ENCODE peak calls at places on chromosomes 7 and 10, in four cellular contexts. H is IMR-90, J is H9, T is H1. B is an unnamed sample.

GRCh38 chr10:6431186-6431585 is 148.9 kb downstream of the PRKCQ start:
- DNase-seq in H (no peak), J (no peak), T (no peak), B (no peak)

GRCh38 chr10:75660833-75661232 is 229.4 kb downstream of the LRMDA start:
- DNase-seq in J (no peak), H (no peak), T (no peak), B (no peak)

GRCh38 chr10:91616124-91616523 is 16.7 kb downstream of the PPP1R3C start:
- DNase-seq in J (no peak), T (no peak), H (no peak), B (no peak)

GRCh38 chr10:87596351-87596750 is 63.3 kb upstream of the PAPSS2 start:
- DNase-seq in T (no peak), J (no peak), H (no peak), B (no peak)

GRCh38 chr10:24642921-24643678 is 80.6 kb downstream of the ARHGAP21 start:
- DNase-seq in J (no peak), T (no peak), H (peak; percentile 88), B (peak; percentile 53)

GRCh38 chr7:134376693-134377092 is 60.0 kb upstream of the SLC35B4 start:
- DNase-seq in H (no peak), T (no peak), J (no peak), B (no peak)

GRCh38 chr7:104955276-104955675 is 58.7 kb upstream of the KMT2E start:
- DNase-seq in T (no peak), H (no peak), J (no peak), B (no peak)

GRCh38 chr10:124686707-124687376 is 57.3 kb downstream of the FAM53B start:
- DNase-seq in H (no peak), T (no peak), J (no peak), B (no peak)

GRCh38 chr7:22980422-22980821 is 33.5 kb downstream of the HYCC1 start:
- DNase-seq in H (peak; percentile 84), J (no peak), T (no peak), B (no peak)

GRCh38 chr7:150755473-150756099 is 18.4 kb downstream of the GIMAP5 start:
- DNase-seq in T (no peak), H (no peak), J (no peak), B (no peak)

GRCh38 chr7:146591976-146592375 is 475.4 kb downstream of the CNTNAP2 start:
- DNase-seq in T (no peak), J (no peak), H (no peak), B (no peak)

GRCh38 chr10:80552151-80552646 is 14.5 kb downstream of the SH2D4B start:
- DNase-seq in J (no peak), T (peak; percentile 50), H (no peak), B (peak; percentile 40)

GRCh38 chr10:63042256-63042655 is 90.9 kb upstream of the NRBF2 start:
- DNase-seq in J (no peak), H (no peak), T (no peak), B (peak; percentile 19)

GRCh38 chr10:118585794-118586193 is 9.7 kb downstream of the PRLHR start:
- DNase-seq in J (no peak), H (no peak), T (no peak), B (no peak)

GRCh38 chr7:28615091-28615490 is 202.8 kb downstream of the CREB5 start:
- DNase-seq in H (no peak), J (peak; percentile 60), T (no peak), B (peak; percentile 77)

GRCh38 chr10:60335708-60336107 is 54.0 kb downstream of the ANK3 start:
- DNase-seq in H (no peak), J (no peak), T (no peak), B (peak; percentile 31)

GRCh38 chr10:91875779-91876178 is 33.5 kb downstream of the FGFBP3 start:
- DNase-seq in H (no peak), T (no peak), J (no peak), B (no peak)

GRCh38 chr7:105766421-105767191 is 109.8 kb downstream of the ATXN7L1 start:
- DNase-seq in J (no peak), H (peak; percentile 66), T (no peak), B (no peak)

GRCh38 chr7:43431020-43431595 is 151.8 kb upstream of the STK17A start:
- DNase-seq in H (peak; percentile 8), T (no peak), J (no peak), B (peak; percentile 88)

GRCh38 chr10:95445223-95445836 is 115.8 kb downstream of the SORBS1 start:
- DNase-seq in H (peak; percentile 53), T (no peak), J (no peak), B (no peak)

GRCh38 chr7:149635561-149636329 is 137.6 kb downstream of the ZNF467 start:
- DNase-seq in H (no peak), T (peak; percentile 86), J (peak; percentile 92), B (peak; percentile 94)

GRCh38 chr7:23058412-23059096 is 44.6 kb upstream of the HYCC1 start:
- DNase-seq in H (no peak), J (no peak), T (no peak), B (no peak)

GRCh38 chr10:7484456-7485266 is 73.8 kb upstream of the SFMBT2 start:
- DNase-seq in T (no peak), J (no peak), H (no peak), B (peak; percentile 62)

GRCh38 chr10:115975031-115975430 is 298.0 kb downstream of the GFRA1 start:
- DNase-seq in H (no peak), J (no peak), T (no peak), B (no peak)

GRCh38 chr10:70302292-70302691 is 18.5 kb upstream of the NPFFR1 start:
- DNase-seq in H (peak; percentile 58), T (no peak), J (no peak), B (no peak)

GRCh38 chr7:110090113-110090820 is 1000.7 kb upstream of the LRRN3 start:
- DNase-seq in T (no peak), H (peak; percentile 37), J (no peak), B (peak; percentile 42)

GRCh38 chr7:77413128-77413527 is 3.0 kb downstream of the GSAP start:
- DNase-seq in T (no peak), J (no peak), H (no peak), B (no peak)
- H2BK120ac ChIP-seq in T (peak overlapping the region; percentile 77), J (no peak overlapping the region), H (peak overlapping the region; percentile 32), B (no peak overlapping the region)

GRCh38 chr7:73652541-73652949 is 15.1 kb upstream of the VPS37D start:
- DNase-seq in H (no peak), T (no peak), J (no peak), B (no peak)

GRCh38 chr7:73647725-73648592 is 19.7 kb upstream of the VPS37D start:
- DNase-seq in J (no peak), H (no peak), T (peak; percentile 76), B (no peak)

GRCh38 chr7:73646785-73647724 is 20.6 kb upstream of the VPS37D start:
- DNase-seq in H (no peak), T (no peak), J (no peak), B (no peak)

GRCh38 chr7:73648593-73649332 is 18.9 kb upstream of the VPS37D start:
- DNase-seq in T (no peak), J (no peak), H (no peak), B (no peak)

DNA sequence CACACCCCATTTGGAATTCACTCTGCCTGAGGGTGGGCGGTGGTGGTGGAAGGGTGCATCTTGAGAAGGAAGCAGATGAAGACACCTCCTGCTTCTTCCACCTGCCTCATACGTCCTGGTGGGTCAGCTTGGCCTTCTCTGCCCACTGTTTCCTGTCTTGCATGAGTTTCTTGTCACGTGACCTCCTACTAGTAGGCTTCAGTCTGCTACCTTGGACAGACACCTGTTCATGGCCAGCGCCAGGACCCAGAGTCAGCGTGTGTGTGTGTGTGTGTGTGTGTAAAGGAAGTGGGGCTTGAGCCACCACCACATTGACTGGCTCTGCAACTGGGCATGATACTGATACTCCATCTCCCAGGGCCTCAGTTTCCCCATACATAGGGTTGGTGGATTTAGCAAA is 17.1 kb upstream of the VPS37D start:
- DNase-seq in H (no peak), T (no peak), J (no peak), B (no peak)
- H4K5ac ChIP-seq in H (no peak overlapping the region), T (no peak overlapping the region), J (no peak overlapping the region), B (no peak overlapping the region)

GRCh38 chr7:5638994-5639393 is 142.5 kb downstream of the RNF216 start:
- DNase-seq in H (peak; percentile 50), J (no peak), T (no peak), B (peak; percentile 99)

GRCh38 chr7:5637415-5637814 is 144.0 kb downstream of the RNF216 start:
- DNase-seq in T (no peak), H (no peak), J (no peak), B (no peak)

GRCh38 chr7:5635461-5636445 is 145.7 kb downstream of the RNF216 start:
- DNase-seq in H (no peak), T (no peak), J (no peak), B (no peak)

GRCh38 chr7:5636446-5636835 is 145.0 kb downstream of the RNF216 start:
- DNase-seq in H (no peak), T (no peak), J (no peak), B (peak; percentile 56)

GRCh38 chr7:5636914-5637313 is 144.5 kb downstream of the RNF216 start:
- DNase-seq in H (peak; percentile 90), J (no peak), T (no peak), B (peak; percentile 89)
- H3K4me1 ChIP-seq in H (peaks cover 32% of the 10 kb centered on the region), J (peaks cover 12% of the 10 kb centered on the region), T (peaks cover 24% of the 10 kb centered on the region), B (peaks cover 35% of the 10 kb centered on the region)

DNA sequence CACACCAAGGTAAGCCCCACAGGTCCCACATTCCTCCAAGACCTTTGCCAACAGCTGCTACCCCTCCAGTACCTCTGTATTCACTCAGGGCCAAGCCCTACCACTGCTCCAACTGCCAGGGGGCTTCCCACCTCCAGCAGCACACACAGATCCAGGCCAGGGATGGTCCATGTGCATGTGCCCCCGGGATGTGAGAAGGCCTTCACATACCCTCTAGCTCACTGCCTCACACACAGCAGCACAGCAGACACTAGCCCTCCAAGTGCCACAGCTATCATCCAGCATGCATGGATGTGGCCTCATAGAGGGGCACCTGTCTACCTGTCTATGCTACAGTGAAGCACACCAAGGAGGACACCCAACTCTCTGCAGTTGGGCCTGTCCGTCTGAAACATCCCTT is 488.8 kb downstream of the PLXNA4 start:
- DNase-seq in T (no peak), H (no peak), J (no peak), B (no peak)
- H2BK120ac ChIP-seq in T (no peak overlapping the region), H (no peak overlapping the region), J (no peak overlapping the region), B (no peak overlapping the region)

GRCh38 chr10:68878463-68878862 is 22.7 kb upstream of the DDX50 start:
- DNase-seq in T (no peak), J (no peak), H (no peak), B (no peak)
- H4K5ac ChIP-seq in T (no peak overlapping the region), J (no peak overlapping the region), H (no peak overlapping the region), B (no peak overlapping the region)

DNA sequence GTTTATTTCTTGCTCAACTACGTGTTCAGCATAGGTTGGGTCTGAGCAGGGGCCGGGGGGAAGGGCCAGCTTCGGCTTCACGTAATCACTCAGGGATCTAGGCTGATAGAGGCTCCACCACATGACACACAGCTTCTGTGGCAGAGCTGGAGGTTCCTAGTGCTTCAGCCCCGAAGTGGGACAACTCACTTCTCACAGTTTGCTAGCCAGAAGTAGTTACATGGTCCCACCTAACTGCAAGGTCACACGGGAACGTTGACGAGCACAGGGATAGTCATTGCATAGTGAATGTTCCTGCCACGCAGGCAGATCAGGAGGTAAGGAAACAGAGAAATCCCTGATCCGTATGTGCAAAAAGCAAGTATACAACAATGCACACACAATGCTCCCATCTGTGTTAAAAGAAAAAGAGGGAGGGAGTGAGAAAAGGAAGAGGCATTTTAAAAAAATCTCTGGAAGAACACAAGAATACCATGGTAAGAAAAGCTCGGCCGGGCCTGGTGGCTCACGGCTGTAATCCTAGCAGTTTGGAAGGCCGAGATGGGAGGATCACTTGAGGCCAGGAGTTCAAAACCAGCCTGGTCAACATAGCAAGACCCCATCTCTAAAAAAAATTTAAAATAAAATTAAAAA is 16.9 kb downstream of the SMURF1 start:
- DNase-seq in H (no peak), J (no peak), T (no peak), B (peak; percentile 64)
- H3K4me1 ChIP-seq in H (peaks cover 19% of the 10 kb centered on the region), J (peaks cover 8% of the 10 kb centered on the region), T (peaks cover 2% of the 10 kb centered on the region), B (peaks cover 4% of the 10 kb centered on the region)

B was measured in mesendoderm.